ENCODE peak calls at places on chromosomes 12 and 14, in nine cellular contexts. N, O, D, X, S, Q, P, T and G are unnamed samples.

GRCh38 chr14:68394719-68395117 is 398.1 kb downstream of the ZFP36L1 start:
- DNase-seq in N (peak), O (no peak), Q (no peak), S (peak), D (no peak), X (no peak), T (no peak), P (peak), G (no peak)

GRCh38 chr12:63844391-63845341 is at the start of gene SRGAP1:
- DNase-seq in X (peak), Q (no peak), P (peak), S (peak), T (peak), D (peak), O (no peak), N (peak), G (peak)

GRCh38 chr12:89450922-89451321 is 73.7 kb downstream of the GALNT4 start:
- DNase-seq in N (no peak), X (no peak), S (peak), O (no peak), D (no peak), T (no peak), Q (no peak), P (no peak), G (no peak)

GRCh38 chr12:68792952-68793351 is 15.0 kb upstream of the MDM2 start:
- DNase-seq in P (no peak), X (peak), T (peak), N (no peak), O (no peak), D (peak), Q (no peak), S (peak), G (no peak)

GRCh38 chr12:42299392-42300308 is 26.2 kb downstream of the ZCRB1 start:
- DNase-seq in Q (no peak), T (peak), N (no peak), X (no peak), O (peak), D (no peak), P (no peak), S (no peak), G (no peak)

GRCh38 chr14:84064296-84064695 is 1465.6 kb upstream of the FLRT2 start:
- DNase-seq in O (no peak), S (no peak), P (no peak), N (no peak), Q (no peak), D (no peak), X (no peak), T (no peak), G (no peak)

GRCh38 chr12:8687846-8688601 is 9.8 kb upstream of the RIMKLB start:
- DNase-seq in S (peak), P (peak), O (no peak), X (peak), N (no peak), T (peak), D (peak), Q (no peak), G (no peak)

GRCh38 chr12:9707864-9708808 is 24.8 kb downstream of the CLECL1 start:
- DNase-seq in O (peak), T (peak), N (peak), S (peak), Q (peak), X (peak), D (no peak), P (peak), G (no peak)

GRCh38 chr12:57161491-57161890 is 14.1 kb upstream of the LRP1-AS start:
- DNase-seq in Q (no peak), S (no peak), P (no peak), N (no peak), T (no peak), D (no peak), O (no peak), X (no peak), G (no peak)

GRCh38 chr14:52338282-52338681 is 24.2 kb downstream of the PTGER2 start:
- DNase-seq in O (no peak), Q (no peak), X (no peak), T (no peak), S (no peak), D (no peak), N (no peak), P (no peak), G (no peak)

GRCh38 chr12:98828802-98829600 is 183.9 kb downstream of the APAF1 start:
- DNase-seq in P (no peak), S (no peak), T (no peak), N (no peak), O (no peak), Q (no peak), X (no peak), D (no peak), G (no peak)

GRCh38 chr12:42023733-42024494 is 120.8 kb downstream of the GXYLT1 start:
- DNase-seq in D (peak), T (peak), O (peak), N (peak), S (peak), P (peak), Q (peak), X (peak), G (peak)

GRCh38 chr12:119206348-119207075 is 27.8 kb downstream of the HSPB8 start:
- DNase-seq in Q (no peak), X (no peak), D (no peak), S (peak), N (no peak), O (no peak), T (no peak), P (no peak), G (no peak)

GRCh38 chr14:100314724-100315123 is 8.4 kb upstream of the SLC25A47 start:
- DNase-seq in X (no peak), O (no peak), P (no peak), T (no peak), Q (no peak), S (no peak), D (no peak), N (no peak), G (no peak)

GRCh38 chr12:89225401-89225800 is 126.9 kb downstream of the DUSP6 start:
- DNase-seq in S (no peak), Q (peak), T (peak), N (no peak), P (no peak), D (no peak), X (no peak), O (peak), G (no peak)

GRCh38 chr12:43914923-43915468 is 79.1 kb downstream of the TMEM117 start:
- DNase-seq in P (no peak), Q (no peak), X (no peak), T (peak), O (no peak), S (peak), N (no peak), D (no peak), G (no peak)

GRCh38 chr12:127770123-127770522 is 496.8 kb upstream of the TMEM132C start:
- DNase-seq in P (no peak), D (no peak), X (no peak), T (no peak), N (no peak), Q (no peak), S (no peak), O (no peak), G (no peak)

GRCh38 chr12:5332521-5332920 is 99.4 kb upstream of the NTF3 start:
- DNase-seq in P (no peak), N (no peak), O (no peak), D (no peak), T (no peak), S (no peak), Q (no peak), X (no peak), G (no peak)

GRCh38 chr12:15404485-15404884 is 82.2 kb downstream of the PTPRO start:
- DNase-seq in T (peak), O (no peak), Q (no peak), D (no peak), N (no peak), X (no peak), S (no peak), P (no peak), G (no peak)

GRCh38 chr12:99522456-99522855 is 125.1 kb upstream of the GARIN6 start:
- DNase-seq in D (no peak), S (no peak), Q (no peak), O (no peak), T (no peak), P (no peak), X (no peak), N (no peak), G (no peak)

GRCh38 chr12:18967814-18968213 is 161.7 kb upstream of the PLEKHA5 start:
- DNase-seq in D (no peak), Q (no peak), X (no peak), S (no peak), O (no peak), T (no peak), P (no peak), N (no peak), G (no peak)

GRCh38 chr12:9721394-9722092 is 11.4 kb downstream of the CLECL1 start:
- DNase-seq in Q (no peak), X (no peak), N (no peak), P (no peak), O (no peak), D (no peak), S (no peak), T (no peak), G (no peak)

GRCh38 chr14:78445275-78445674 is 275.1 kb downstream of the NRXN3 start:
- DNase-seq in D (no peak), O (no peak), S (no peak), P (no peak), X (no peak), Q (no peak), T (no peak), N (no peak), G (no peak)

GRCh38 chr14:78970677-78971076 is 800.5 kb downstream of the NRXN3 start:
- DNase-seq in D (peak), P (no peak), X (no peak), Q (no peak), S (no peak), T (no peak), N (no peak), O (no peak), G (no peak)

GRCh38 chr12:6925543-6926279 is 2.0 kb upstream of the ATN1 start:
- DNase-seq in X (no peak), O (no peak), P (peak), T (peak), N (peak), Q (no peak), D (peak), S (peak), G (no peak)

GRCh38 chr14:38197761-38198345 is 9.9 kb upstream of the SSTR1 start:
- DNase-seq in T (no peak), N (no peak), D (no peak), S (peak), Q (no peak), X (no peak), O (no peak), P (no peak), G (no peak)

GRCh38 chr12:7940906-7941305 is 4.9 kb upstream of the SLC2A3 start:
- DNase-seq in O (no peak), T (no peak), S (peak), D (no peak), X (no peak), Q (no peak), P (no peak), N (no peak), G (no peak)

GRCh38 chr12:43806737-43807072 is 588 bp upstream of the TWF1 start:
- DNase-seq in O (no peak), S (no peak), Q (no peak), N (no peak), P (no peak), D (no peak), X (peak), T (no peak), G (no peak)

GRCh38 chr12:28925726-28926376 is 223.2 kb upstream of the FAR2 start:
- DNase-seq in Q (no peak), D (no peak), S (no peak), X (no peak), O (no peak), N (no peak), P (no peak), T (no peak), G (no peak)

GRCh38 chr14:106372870-106373657 is 846.7 kb downstream of the TMEM121 start:
- DNase-seq in N (no peak), S (peak), Q (peak), O (peak), X (peak), D (no peak), T (peak), P (peak), G (no peak)

GRCh38 chr14:45254771-45255170 is 1.8 kb upstream of the MIS18BP1 start:
- DNase-seq in N (no peak), T (peak), P (no peak), S (no peak), O (no peak), Q (no peak), D (no peak), X (no peak), G (no peak)

GRCh38 chr14:49946320-49947141 is 53.6 kb downstream of the ARF6 start:
- DNase-seq in N (no peak), T (no peak), P (no peak), S (no peak), X (peak), O (no peak), D (peak), Q (no peak), G (no peak)

GRCh38 chr12:120861074-120861795 is 42.9 kb downstream of the SPPL3 start:
- DNase-seq in T (no peak), S (no peak), O (no peak), P (no peak), N (no peak), X (no peak), D (no peak), Q (no peak), G (no peak)

GRCh38 chr12:84361651-84362551 is 550.7 kb downstream of the SLC6A15 start:
- DNase-seq in Q (no peak), N (no peak), T (no peak), X (no peak), O (no peak), D (no peak), P (no peak), S (peak), G (no peak)

GRCh38 chr14:60163741-60164140 is 1.5 kb downstream of the DHRS7 start:
- DNase-seq in N (no peak), O (no peak), S (peak), Q (no peak), T (peak), X (no peak), P (no peak), D (no peak), G (no peak)

GRCh38 chr12:94875525-94875924 is 128.0 kb downstream of the NDUFA12 start:
- DNase-seq in N (no peak), Q (no peak), O (no peak), P (no peak), X (peak), T (peak), D (peak), S (peak), G (no peak)

GRCh38 chr14:70087380-70087697 is 101.4 kb downstream of the SLC8A3 start:
- DNase-seq in X (no peak), N (no peak), D (no peak), S (no peak), O (no peak), P (no peak), T (no peak), Q (no peak), G (no peak)

GRCh38 chr14:101070540-101071492 is 167.3 kb upstream of the RTL1 start:
- DNase-seq in O (no peak), Q (no peak), T (no peak), S (no peak), N (peak), D (no peak), X (no peak), P (peak), G (peak)

GRCh38 chr14:51365241-51365940 is 125.3 kb downstream of the TMX1 start:
- DNase-seq in D (no peak), P (no peak), X (no peak), O (no peak), T (no peak), Q (no peak), S (no peak), N (no peak), G (no peak)